ENCODE peak calls at places on chromosomes 11 and 22, in five cellular contexts. R is right lobe of liver, Y is NT2/D1, Q is endodermal cell, D is SJSA1. W is an unnamed sample.

GRCh38 chr11:97107604-97108003 is 717.8 kb downstream of the JRKL start:
- DNase-seq in R (no peak), Y (no peak), Q (no peak), D (no peak), W (no peak)

GRCh38 chr11:473975-474785 is 24.1 kb downstream of the PTDSS2 start:
- DNase-seq in R (no peak), Y (no peak), Q (no peak), D (no peak), W (no peak)

GRCh38 chr11:44357734-44358133 is 47.8 kb upstream of the ALX4 start:
- DNase-seq in R (no peak), Y (no peak), Q (no peak), D (no peak), W (no peak)

GRCh38 chr22:43736651-43737050 is 75.5 kb downstream of the EFCAB6 start:
- DNase-seq in R (no peak), Y (no peak), Q (no peak), D (no peak), W (no peak)

GRCh38 chr22:27768027-27768640 is 33.4 kb downstream of the MN1 start:
- DNase-seq in R (no peak), Y (no peak), Q (no peak), D (no peak), W (no peak)

GRCh38 chr11:117593065-117593464 is 204.0 kb downstream of the DSCAML1 start:
- DNase-seq in R (no peak), Y (no peak), Q (no peak), D (no peak), W (no peak)

GRCh38 chr11:68411501-68411991 is 49.0 kb upstream of the PPP6R3 start:
- DNase-seq in R (peak; percentile 63), Y (no peak), Q (no peak), D (no peak), W (no peak)

GRCh38 chr22:41469218-41469851 is 418 bp downstream of the ACO2 start:
- DNase-seq in R (no peak), Y (no peak), Q (no peak), D (no peak), W (peak; percentile 42)

GRCh38 chr11:78080818-78081495 is 1.3 kb upstream of the NDUFC2 start:
- DNase-seq in R (no peak), Y (no peak), Q (no peak), D (peak; percentile 84), W (no peak)

GRCh38 chr11:106420048-106420665 is 342.7 kb downstream of the AASDHPPT start:
- DNase-seq in R (no peak), Y (no peak), Q (no peak), D (no peak), W (no peak)

GRCh38 chr11:108160970-108161566 is 39.7 kb downstream of the ACAT1 start:
- DNase-seq in R (no peak), Y (no peak), Q (no peak), D (no peak), W (no peak)

GRCh38 chr11:116731097-116731761 is 41.6 kb downstream of the BUD13 start:
- DNase-seq in R (no peak), Y (peak; percentile 54), Q (peak; percentile 85), D (no peak), W (peak; percentile 13)

GRCh38 chr22:48869161-48869560 is 958.5 kb downstream of the BRD1 start:
- DNase-seq in R (no peak), Y (no peak), Q (no peak), D (no peak), W (no peak)

GRCh38 chr22:31160328-31160978 is 471 bp downstream of the RNF185 start:
- DNase-seq in R (no peak), Y (no peak), Q (no peak), D (no peak), W (peak; percentile 25)

GRCh38 chr11:65132988-65133700 is 1.2 kb downstream of the SYVN1 start:
- DNase-seq in R (peak; percentile 86), Y (no peak), Q (peak; percentile 89), D (peak; percentile 65), W (peak; percentile 67)

GRCh38 chr11:76424379-76424778 is 20.4 kb upstream of the EMSY start:
- DNase-seq in R (no peak), Y (no peak), Q (peak; percentile 66), D (no peak), W (no peak)

GRCh38 chr11:18332891-18333290 is 10.5 kb downstream of the GTF2H1 start:
- DNase-seq in R (no peak), Y (no peak), Q (no peak), D (no peak), W (no peak)

GRCh38 chr11:46350695-46351094 is 3.4 kb downstream of the DGKZ start:
- DNase-seq in R (no peak), Y (no peak), Q (no peak), D (no peak), W (no peak)
- H3K4me1 ChIP-seq in R (peaks cover 14% of the 10 kb centered on the region), Y (peaks cover 56% of the 10 kb centered on the region), Q (peaks cover 10% of the 10 kb centered on the region), D (peaks cover 17% of the 10 kb centered on the region), W (peaks cover 4% of the 10 kb centered on the region)

DNA sequence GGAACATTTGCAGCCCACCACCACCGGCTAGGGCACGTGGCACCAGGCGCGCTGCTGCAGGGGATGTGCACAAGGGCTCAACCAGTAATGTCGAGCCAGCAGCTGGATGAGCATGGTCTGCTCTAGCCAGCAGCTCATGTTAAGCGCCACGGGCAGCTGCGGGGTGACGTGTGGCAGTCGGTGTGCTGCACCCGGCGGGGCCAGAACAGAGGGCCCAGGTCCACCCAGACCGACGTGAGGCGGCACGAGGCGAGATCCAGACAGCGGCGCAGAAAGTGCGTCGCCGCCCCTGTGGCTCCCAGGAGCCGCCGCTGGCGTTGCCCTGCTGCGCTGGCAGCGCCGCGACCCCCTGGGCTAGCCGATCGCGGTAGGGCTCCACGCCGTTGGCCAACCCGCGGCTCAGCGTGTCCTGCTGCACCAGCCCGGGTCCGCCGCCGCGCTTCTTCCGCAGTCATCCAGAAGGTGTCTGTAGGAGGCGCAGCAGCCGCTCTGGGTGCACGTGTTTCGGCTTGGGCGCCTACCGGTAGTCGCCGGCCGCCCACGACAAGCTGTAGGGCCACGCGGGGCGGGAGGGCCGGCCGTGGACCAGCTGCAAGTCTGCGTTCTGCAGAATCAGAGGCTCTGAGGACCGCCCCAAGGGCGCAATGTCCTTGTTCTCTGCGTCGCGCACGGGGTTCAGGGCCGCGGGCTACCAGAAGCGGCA is 4.6 kb upstream of the GALR3 start:
- DNase-seq in R (peak; percentile 75), Y (no peak), Q (peak; percentile 90), D (peak; percentile 48), W (no peak)
- H3K4me3 ChIP-seq in R (peak overlapping the region; percentile 25), Y (peak overlapping the region; percentile 37), Q (no peak overlapping the region), D (no peak overlapping the region), W (no peak overlapping the region)

DNA sequence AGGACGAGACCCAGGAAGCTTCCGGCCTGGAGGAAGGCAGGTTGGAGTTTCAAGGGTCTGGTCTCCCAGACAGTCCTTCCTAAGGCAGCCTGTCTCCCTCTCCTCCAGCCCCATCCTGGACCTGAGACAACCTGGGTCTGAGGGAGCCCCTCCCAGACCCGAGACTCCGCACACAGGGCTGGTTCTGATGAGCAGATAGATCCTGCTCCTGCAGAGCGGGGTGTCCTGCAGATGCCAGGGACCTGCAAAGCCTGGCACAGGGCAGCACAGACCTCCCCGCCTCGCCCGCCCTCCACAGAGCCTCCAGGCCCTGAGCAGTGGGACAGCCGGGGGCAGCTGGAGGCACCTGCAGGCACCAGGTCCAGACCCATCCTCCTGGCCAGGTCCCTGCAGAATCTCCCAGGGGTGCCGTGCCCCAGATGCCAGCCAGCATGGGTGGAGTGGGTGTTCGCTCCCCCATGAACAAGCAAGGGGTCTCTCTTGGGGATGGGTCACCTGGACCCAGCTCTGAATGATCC is 7.8 kb downstream of the PIM3 start:
- DNase-seq in R (peak; percentile 36), Y (no peak), Q (peak; percentile 53), D (no peak), W (peak; percentile 10)
- H3K4me1 ChIP-seq in R (peaks cover 77% of the 10 kb centered on the region), Y (peaks cover 19% of the 10 kb centered on the region), Q (no peaks in the 10 kb centered on the region), D (peaks cover 18% of the 10 kb centered on the region), W (peaks cover 19% of the 10 kb centered on the region)

GRCh38 chr22:21044931-21045584 is 688 bp upstream of the LRRC74B start:
- DNase-seq in R (no peak), Y (peak; percentile 9), Q (no peak), D (no peak), W (no peak)
- H3K4me3 ChIP-seq in R (no peak overlapping the region), Y (peak overlapping the region; percentile 47), Q (peak overlapping the region; percentile 85), D (peak overlapping the region; percentile 25), W (no peak overlapping the region)

DNA sequence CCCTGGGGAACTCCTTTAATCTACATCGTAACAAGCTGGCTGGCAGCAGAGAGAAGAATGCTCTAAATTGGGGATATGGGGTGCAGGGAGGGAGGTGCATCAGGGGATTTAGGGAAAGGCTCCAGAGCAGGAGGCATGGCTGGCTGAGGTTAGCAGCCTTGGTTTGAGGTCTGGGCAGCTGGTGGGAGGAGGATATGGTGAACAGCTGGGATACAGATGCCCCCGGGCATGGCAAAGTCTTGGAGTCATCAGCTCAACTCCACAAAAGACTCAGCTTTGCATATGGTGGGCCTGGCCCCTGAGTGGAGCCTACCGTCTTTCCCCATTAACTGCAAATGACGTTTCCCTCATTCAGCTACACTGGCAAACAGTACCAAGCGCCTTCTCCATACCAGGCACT is 5.4 kb downstream of the FAM83F start:
- DNase-seq in R (no peak), Y (no peak), Q (no peak), D (no peak), W (no peak)
- H3K4me1 ChIP-seq in R (peaks cover 48% of the 10 kb centered on the region), Y (peaks cover 38% of the 10 kb centered on the region), Q (peaks cover 39% of the 10 kb centered on the region), D (no peaks in the 10 kb centered on the region), W (peaks cover 3% of the 10 kb centered on the region)

GRCh38 chr11:67353317-67354313 is at the start of gene POLD4:
- DNase-seq in R (peak; percentile 100), Y (peak; percentile 97), Q (peak; percentile 99), D (peak; percentile 100), W (peak; percentile 91)

GRCh38 chr11:67349927-67350465 is 3.4 kb downstream of the POLD4 start:
- DNase-seq in R (no peak), Y (no peak), Q (no peak), D (no peak), W (no peak)

GRCh38 chr11:67349457-67349856 is 3.9 kb downstream of the POLD4 start:
- DNase-seq in R (no peak), Y (no peak), Q (no peak), D (no peak), W (no peak)

GRCh38 chr11:67352546-67353316 is 615 bp downstream of the POLD4 start:
- DNase-seq in R (peak; percentile 61), Y (no peak), Q (no peak), D (peak; percentile 76), W (no peak)

GRCh38 chr11:67351275-67352005 is 1.9 kb downstream of the POLD4 start:
- DNase-seq in R (peak; percentile 43), Y (peak; percentile 90), Q (peak; percentile 86), D (peak; percentile 74), W (peak; percentile 70)
- H3K4me3 ChIP-seq in R (peak overlapping the region; percentile 79), Y (no peak overlapping the region), Q (no peak overlapping the region), D (no peak overlapping the region), W (no peak overlapping the region)

W was measured in HAP-1.